ENCODE peak calls at places on chromosomes 2 and 18, in four cellular contexts. One of them, this sample, is unnamed. For H3K4me1, the result is how much of the 10 kb centered on the place peaks cover.

GRCh38 chr2:236568068-236568921 is 1.3 kb upstream of the ACKR3 start:
- DNase-seq in mammary epithelial cell: no peak
- DNase-seq in HCT116: no peak
- DNase-seq in OCI-LY7: no peak
- DNase-seq in this sample: no peak

GRCh38 chr2:233974530-233975071 is 57.4 kb downstream of the TRPM8 start:
- DNase-seq in mammary epithelial cell: peak
- DNase-seq in HCT116: peak
- DNase-seq in OCI-LY7: no peak
- DNase-seq in this sample: peak

GRCh38 chr2:113202305-113203216 is 28.8 kb downstream of the PSD4 start:
- DNase-seq in mammary epithelial cell: no peak
- DNase-seq in HCT116: no peak
- DNase-seq in OCI-LY7: peak
- DNase-seq in this sample: no peak

GRCh38 chr18:26574958-26575864 is 26.9 kb upstream of the KCTD1 start:
- DNase-seq in mammary epithelial cell: peak
- DNase-seq in HCT116: no peak
- DNase-seq in OCI-LY7: no peak
- DNase-seq in this sample: peak

GRCh38 chr2:68936462-68936861 is 16.2 kb downstream of the GKN2 start:
- DNase-seq in mammary epithelial cell: peak
- DNase-seq in HCT116: no peak
- DNase-seq in OCI-LY7: no peak
- DNase-seq in this sample: peak

GRCh38 chr2:96876036-96876810 is 6.3 kb upstream of the SEMA4C start:
- DNase-seq in mammary epithelial cell: peak
- DNase-seq in HCT116: no peak
- DNase-seq in OCI-LY7: no peak
- DNase-seq in this sample: no peak

GRCh38 chr2:221494556-221494955 is 77.5 kb downstream of the EPHA4 start:
- DNase-seq in mammary epithelial cell: no peak
- DNase-seq in HCT116: peak
- DNase-seq in OCI-LY7: no peak
- DNase-seq in this sample: peak

GRCh38 chr18:50662775-50663383 is 103.0 kb downstream of the MAPK4 start:
- DNase-seq in mammary epithelial cell: no peak
- DNase-seq in HCT116: no peak
- DNase-seq in OCI-LY7: no peak
- DNase-seq in this sample: no peak

GRCh38 chr2:173059941-173060575 is 15.6 kb upstream of the MAP3K20 start:
- DNase-seq in mammary epithelial cell: no peak
- DNase-seq in HCT116: no peak
- DNase-seq in OCI-LY7: peak
- DNase-seq in this sample: no peak

GRCh38 chr18:24022141-24022540 is 7.6 kb downstream of the TTC39C start:
- DNase-seq in mammary epithelial cell: peak
- DNase-seq in HCT116: no peak
- DNase-seq in OCI-LY7: no peak
- DNase-seq in this sample: no peak

GRCh38 chr2:7837232-7837760 is 844.6 kb upstream of the ID2 start:
- DNase-seq in mammary epithelial cell: no peak
- DNase-seq in HCT116: no peak
- DNase-seq in OCI-LY7: peak
- DNase-seq in this sample: no peak

GRCh38 chr18:76461692-76462325 is 33.2 kb downstream of the ZNF516 start:
- DNase-seq in mammary epithelial cell: no peak
- DNase-seq in HCT116: no peak
- DNase-seq in OCI-LY7: no peak
- DNase-seq in this sample: no peak

GRCh38 chr2:218709906-218710305 is 729 bp upstream of the TTLL4 start:
- DNase-seq in mammary epithelial cell: no peak
- DNase-seq in HCT116: no peak
- DNase-seq in OCI-LY7: no peak
- DNase-seq in this sample: no peak

DNA sequence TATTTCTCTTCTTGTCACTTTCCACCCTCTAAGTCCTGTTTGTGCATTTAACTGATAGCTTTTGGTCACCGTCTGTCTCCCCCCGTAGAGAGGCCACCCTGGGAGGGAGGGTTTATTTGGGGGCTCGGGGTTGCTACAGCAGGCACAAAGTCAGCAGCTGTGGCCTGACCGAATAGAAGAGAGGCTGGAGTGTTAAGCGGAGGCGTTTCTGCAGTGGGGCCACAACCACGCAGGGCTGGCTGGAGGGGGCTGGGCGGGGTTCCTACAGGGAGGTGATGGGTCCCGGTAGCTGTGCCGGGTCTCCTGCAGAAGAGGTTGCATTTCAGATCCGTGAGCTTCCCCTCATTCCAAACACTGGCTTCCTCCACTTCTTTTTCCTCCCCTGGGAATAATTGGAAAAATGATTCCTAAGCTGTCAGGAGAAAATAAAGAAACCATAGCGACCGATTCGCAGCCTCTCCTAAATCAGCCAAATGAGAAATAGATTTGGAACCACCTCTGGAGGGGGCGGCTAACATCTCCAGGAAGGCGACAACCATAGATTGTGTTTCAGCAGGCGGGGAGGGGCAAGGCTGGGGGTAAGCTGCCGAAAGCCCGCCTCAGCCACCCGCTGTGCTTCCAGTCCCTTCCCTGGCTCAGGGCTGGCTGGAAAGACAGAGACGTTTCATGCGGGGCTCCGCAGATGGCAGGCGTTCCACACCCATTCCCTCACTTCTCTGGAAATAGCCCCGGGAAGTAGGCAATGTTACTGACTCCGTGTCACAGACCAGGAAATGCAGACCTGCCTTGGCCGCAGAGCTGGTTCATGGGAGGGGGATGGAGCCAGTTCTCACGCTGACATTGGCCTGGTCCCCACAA is 85.6 kb upstream of the TAF1B start:
- DNase-seq in mammary epithelial cell: no peak
- DNase-seq in HCT116: no peak
- DNase-seq in OCI-LY7: no peak
- DNase-seq in this sample: no peak
- H3K4me2 ChIP-seq in mammary epithelial cell: no peak
- H3K4me2 ChIP-seq in HCT116: no peak
- H3K4me2 ChIP-seq in OCI-LY7: no peak
- H3K4me2 ChIP-seq in this sample: peak

GRCh38 chr2:180058993-180059392 is 51.9 kb upstream of the CWC22 start:
- DNase-seq in mammary epithelial cell: no peak
- DNase-seq in HCT116: no peak
- DNase-seq in OCI-LY7: no peak
- DNase-seq in this sample: no peak

GRCh38 chr2:180061085-180061484 is 54.0 kb upstream of the CWC22 start:
- DNase-seq in mammary epithelial cell: no peak
- DNase-seq in HCT116: no peak
- DNase-seq in OCI-LY7: no peak
- DNase-seq in this sample: no peak

GRCh38 chr2:180056367-180057118 is 49.4 kb upstream of the CWC22 start:
- DNase-seq in mammary epithelial cell: no peak
- DNase-seq in HCT116: no peak
- DNase-seq in OCI-LY7: no peak
- DNase-seq in this sample: no peak

GRCh38 chr2:180062178-180062577 is 55.1 kb upstream of the CWC22 start:
- DNase-seq in mammary epithelial cell: no peak
- DNase-seq in HCT116: no peak
- DNase-seq in OCI-LY7: no peak
- DNase-seq in this sample: no peak

GRCh38 chr2:180057706-180058412 is 50.8 kb upstream of the CWC22 start:
- DNase-seq in mammary epithelial cell: no peak
- DNase-seq in HCT116: no peak
- DNase-seq in OCI-LY7: no peak
- DNase-seq in this sample: no peak
- H3K4me1 ChIP-seq in mammary epithelial cell: under half
- H3K4me1 ChIP-seq in HCT116: under half
- H3K4me1 ChIP-seq in OCI-LY7: under half
- H3K4me1 ChIP-seq in this sample: under half

DNA sequence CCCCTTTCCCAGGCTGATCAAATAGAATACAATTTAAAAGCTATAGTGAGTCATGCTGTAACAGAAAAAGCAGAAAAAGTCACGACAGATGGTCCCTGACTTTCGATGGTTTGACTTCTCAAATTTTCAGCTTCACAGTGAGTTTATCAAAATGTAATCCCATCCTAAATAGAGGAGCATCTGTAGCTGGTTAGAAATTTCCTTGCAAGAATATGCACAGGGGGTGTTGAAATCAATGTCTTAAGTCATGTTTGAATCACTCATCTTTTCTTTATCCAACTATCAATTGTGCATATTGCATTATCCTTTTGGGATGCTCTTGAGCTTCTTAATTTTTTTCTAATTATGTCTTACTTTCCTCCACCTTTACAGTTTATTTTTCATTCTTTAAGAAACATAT is 500.3 kb downstream of the LRP1B start:
- DNase-seq in mammary epithelial cell: no peak
- DNase-seq in HCT116: no peak
- DNase-seq in OCI-LY7: no peak
- DNase-seq in this sample: no peak
- H3K4me2 ChIP-seq in mammary epithelial cell: no peak
- H3K4me2 ChIP-seq in HCT116: no peak
- H3K4me2 ChIP-seq in OCI-LY7: no peak
- H3K4me2 ChIP-seq in this sample: no peak

GRCh38 chr2:136128905-136129304 is 11.0 kb upstream of the CXCR4 start:
- DNase-seq in mammary epithelial cell: no peak
- DNase-seq in HCT116: no peak
- DNase-seq in OCI-LY7: no peak
- DNase-seq in this sample: no peak

GRCh38 chr2:136129601-136130000 is 11.7 kb upstream of the CXCR4 start:
- DNase-seq in mammary epithelial cell: no peak
- DNase-seq in HCT116: no peak
- DNase-seq in OCI-LY7: peak
- DNase-seq in this sample: no peak

GRCh38 chr2:136131484-136131960 is 13.6 kb upstream of the CXCR4 start:
- DNase-seq in mammary epithelial cell: no peak
- DNase-seq in HCT116: no peak
- DNase-seq in OCI-LY7: peak
- DNase-seq in this sample: no peak

GRCh38 chr2:136130045-136130444 is 12.1 kb upstream of the CXCR4 start:
- DNase-seq in mammary epithelial cell: no peak
- DNase-seq in HCT116: no peak
- DNase-seq in OCI-LY7: no peak
- DNase-seq in this sample: no peak

GRCh38 chr2:136130511-136130910 is 12.6 kb upstream of the CXCR4 start:
- DNase-seq in mammary epithelial cell: no peak
- DNase-seq in HCT116: no peak
- DNase-seq in OCI-LY7: no peak
- DNase-seq in this sample: no peak
- H3K4me1 ChIP-seq in mammary epithelial cell: under half
- H3K4me1 ChIP-seq in HCT116: under half
- H3K4me1 ChIP-seq in OCI-LY7: half or more
- H3K4me1 ChIP-seq in this sample: under half

GRCh38 chr2:99881901-99882591 is 260.3 kb downstream of the AFF3 start:
- DNase-seq in mammary epithelial cell: peak
- DNase-seq in HCT116: no peak
- DNase-seq in OCI-LY7: peak
- DNase-seq in this sample: no peak
- H3K4me2 ChIP-seq in mammary epithelial cell: no peak
- H3K4me2 ChIP-seq in HCT116: no peak
- H3K4me2 ChIP-seq in OCI-LY7: peak
- H3K4me2 ChIP-seq in this sample: no peak

GRCh38 chr2:867296-867695 is 83.4 kb upstream of the SNTG2 start:
- DNase-seq in mammary epithelial cell: no peak
- DNase-seq in HCT116: no peak
- DNase-seq in OCI-LY7: no peak
- DNase-seq in this sample: no peak

GRCh38 chr2:864501-865106 is 86.0 kb upstream of the SNTG2 start:
- DNase-seq in mammary epithelial cell: no peak
- DNase-seq in HCT116: no peak
- DNase-seq in OCI-LY7: no peak
- DNase-seq in this sample: no peak

GRCh38 chr2:869357-869871 is 81.2 kb upstream of the SNTG2 start:
- DNase-seq in mammary epithelial cell: no peak
- DNase-seq in HCT116: no peak
- DNase-seq in OCI-LY7: no peak
- DNase-seq in this sample: no peak

GRCh38 chr2:866009-866680 is 84.5 kb upstream of the SNTG2 start:
- DNase-seq in mammary epithelial cell: no peak
- DNase-seq in HCT116: no peak
- DNase-seq in OCI-LY7: no peak
- DNase-seq in this sample: no peak

GRCh38 chr2:866887-867286 is 83.8 kb upstream of the SNTG2 start:
- DNase-seq in mammary epithelial cell: no peak
- DNase-seq in HCT116: no peak
- DNase-seq in OCI-LY7: no peak
- DNase-seq in this sample: no peak
- H3K4me1 ChIP-seq in mammary epithelial cell: under half
- H3K4me1 ChIP-seq in HCT116: under half
- H3K4me1 ChIP-seq in OCI-LY7: under half
- H3K4me1 ChIP-seq in this sample: under half

This sample was measured in keratinocyte.